ENCODE peak calls at places on chromosomes 11 and 22, in four cellular contexts. J is breast epithelium, B is HCT116, O is stomach. C is an unnamed sample.
A peak's percentile ranks its signal among the peaks of the same experiment; 100 is the strongest.

GRCh38 chr11:9717040-9717357 is 53.1 kb downstream of the SWAP70 start:
- DNase-seq in O (no peak), B (no peak), J (no peak), C (no peak)

GRCh38 chr11:44859528-44859925 is 91.2 kb downstream of the TP53I11 start:
- DNase-seq in J (no peak), B (no peak), O (no peak), C (no peak)

GRCh38 chr22:24683671-24684070 is 80.7 kb downstream of the GGT1 start:
- DNase-seq in B (no peak), J (no peak), O (no peak), C (no peak)

GRCh38 chr22:41532908-41533825 is 11.1 kb downstream of the POLR3H start:
- DNase-seq in J (no peak), B (no peak), O (peak; percentile 82), C (peak; percentile 82)

GRCh38 chr11:85875505-85875904 is 20.3 kb downstream of the CCDC83 start:
- DNase-seq in J (no peak), O (no peak), B (no peak), C (no peak)

GRCh38 chr11:76663461-76663760 is 7.1 kb downstream of the LRRC32 start:
- DNase-seq in J (no peak), O (no peak), B (no peak), C (peak; percentile 0)

GRCh38 chr11:62242021-62242420 is at the start of gene SCGB1D2:
- DNase-seq in B (no peak), J (peak; percentile 85), O (no peak), C (no peak)

GRCh38 chr11:114284021-114284420 is 12.2 kb upstream of the NNMT start:
- DNase-seq in O (no peak), J (no peak), B (no peak), C (peak; percentile 25)

GRCh38 chr11:128503231-128503991 is 83.9 kb downstream of the ETS1 start:
- DNase-seq in O (no peak), J (no peak), B (no peak), C (no peak)

GRCh38 chr11:123702137-123702536 is 39.3 kb downstream of the ZNF202 start:
- DNase-seq in B (no peak), J (no peak), O (no peak), C (no peak)

GRCh38 chr22:19641254-19641982 is 72.9 kb upstream of the SEPTIN5 start:
- DNase-seq in O (no peak), J (no peak), B (peak; percentile 19), C (no peak)

GRCh38 chr11:132718711-132719641 is 813.3 kb downstream of the OPCML start:
- DNase-seq in J (no peak), B (no peak), O (no peak), C (peak; percentile 27)

GRCh38 chr11:63854696-63855095 is 15.8 kb downstream of the MARK2 start:
- DNase-seq in B (no peak), J (no peak), O (no peak), C (no peak)

GRCh38 chr11:111910637-111911562 is 670 bp downstream of the CRYAB start:
- DNase-seq in O (no peak), B (no peak), J (peak; percentile 85), C (no peak)
- TF ChIP-seq POLR2AphosphoS5 in O (no peak), B (no peak), J (no peak), C (no peak)

DNA sequence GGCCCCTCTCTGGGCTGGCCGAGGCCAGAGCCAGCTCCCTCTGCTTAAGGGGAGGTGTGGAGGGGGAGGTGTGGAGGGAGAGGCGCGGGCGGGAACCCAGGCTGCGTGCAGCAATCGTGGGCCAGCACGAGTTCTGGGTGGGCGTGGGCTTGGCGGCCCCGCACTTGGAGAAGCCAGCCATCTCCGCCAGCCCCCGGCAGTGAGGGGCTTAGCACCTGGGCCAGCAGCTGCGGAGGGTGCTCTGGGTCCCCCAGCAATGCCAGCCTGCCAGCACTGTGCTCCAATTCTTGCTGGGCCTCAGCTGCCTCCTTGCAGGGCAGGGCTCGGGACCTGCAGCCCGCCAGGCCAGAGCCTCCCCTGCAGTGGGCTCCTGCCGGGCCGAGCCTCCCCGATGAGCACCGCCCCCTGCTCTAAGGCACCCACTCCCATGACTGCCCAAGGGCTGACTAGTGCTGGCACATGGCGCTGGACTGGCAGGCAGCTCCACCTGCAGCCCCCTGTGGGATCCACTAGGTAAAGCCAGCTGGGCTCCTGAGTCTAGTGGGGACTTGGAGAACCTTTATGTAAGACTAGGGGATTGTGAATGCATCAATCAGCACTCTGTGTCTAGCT is 96.7 kb upstream of the OR9G4 start:
- DNase-seq in B (no peak), O (no peak), J (no peak), C (no peak)
- H3K4me3 ChIP-seq in B (no peak overlapping the region), O (no peak overlapping the region), J (no peak overlapping the region), C (no peak overlapping the region)

DNA sequence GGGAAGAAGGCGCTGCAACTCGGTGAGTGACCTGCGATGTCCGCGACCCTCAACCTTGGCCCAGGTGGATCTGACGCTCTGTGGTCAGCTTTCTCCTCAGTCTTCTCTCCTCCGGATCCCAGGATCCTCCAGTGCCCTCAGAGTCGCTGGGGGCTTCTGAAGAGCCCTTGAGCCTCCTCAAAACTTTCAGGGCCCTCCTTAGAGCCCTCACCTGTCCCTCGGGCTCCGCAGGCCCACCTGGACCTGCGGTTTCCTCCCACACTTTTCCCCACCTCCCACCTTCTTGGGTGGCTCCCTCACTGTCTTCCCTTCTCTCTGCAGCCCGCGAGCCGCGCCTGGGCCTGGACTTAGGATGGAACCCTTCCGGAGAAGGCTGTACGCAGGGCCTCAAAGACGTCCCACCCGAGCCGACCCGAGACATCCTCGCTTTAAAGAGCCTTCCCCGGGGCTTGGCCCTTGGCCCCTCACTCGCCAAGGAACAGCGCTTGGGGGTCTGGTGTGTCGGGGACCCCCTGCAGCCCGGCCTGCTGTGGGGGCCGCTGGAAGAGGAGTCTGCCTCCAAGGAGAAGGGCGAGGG is 335 bp downstream of the ZNF408 start:
- DNase-seq in J (no peak), B (no peak), O (no peak), C (no peak)
- TF ChIP-seq POLR2AphosphoS5 in J (no peak), B (no peak), O (no peak), C (no peak)

GRCh38 chr11:91560434-91560833 is 664.2 kb upstream of the FAT3 start:
- DNase-seq in O (no peak), B (no peak), J (no peak), C (no peak)
- H3K4me3 ChIP-seq in O (no peak overlapping the region), B (no peak overlapping the region), J (no peak overlapping the region), C (no peak overlapping the region)

GRCh38 chr11:10857604-10858504 is at the start of gene ZBED5:
- DNase-seq in B (peak; percentile 94), J (peak; percentile 97), O (peak; percentile 99), C (peak; percentile 98)

GRCh38 chr11:10861047-10861446 is 3.2 kb upstream of the ZBED5 start:
- DNase-seq in O (no peak), J (no peak), B (no peak), C (no peak)

GRCh38 chr11:10861799-10862198 is 3.9 kb upstream of the ZBED5 start:
- DNase-seq in O (no peak), J (no peak), B (no peak), C (no peak)

GRCh38 chr11:10856689-10857603 is 907 bp downstream of the ZBED5 start:
- DNase-seq in B (no peak), J (peak; percentile 52), O (peak; percentile 27), C (peak; percentile 70)

GRCh38 chr11:10858505-10859360 is 880 bp upstream of the ZBED5 start:
- DNase-seq in B (no peak), O (peak; percentile 65), J (peak; percentile 60), C (peak; percentile 70)
- TF ChIP-seq POLR2AphosphoS5 in B (no peak), O (no peak), J (no peak), C (no peak)

DNA sequence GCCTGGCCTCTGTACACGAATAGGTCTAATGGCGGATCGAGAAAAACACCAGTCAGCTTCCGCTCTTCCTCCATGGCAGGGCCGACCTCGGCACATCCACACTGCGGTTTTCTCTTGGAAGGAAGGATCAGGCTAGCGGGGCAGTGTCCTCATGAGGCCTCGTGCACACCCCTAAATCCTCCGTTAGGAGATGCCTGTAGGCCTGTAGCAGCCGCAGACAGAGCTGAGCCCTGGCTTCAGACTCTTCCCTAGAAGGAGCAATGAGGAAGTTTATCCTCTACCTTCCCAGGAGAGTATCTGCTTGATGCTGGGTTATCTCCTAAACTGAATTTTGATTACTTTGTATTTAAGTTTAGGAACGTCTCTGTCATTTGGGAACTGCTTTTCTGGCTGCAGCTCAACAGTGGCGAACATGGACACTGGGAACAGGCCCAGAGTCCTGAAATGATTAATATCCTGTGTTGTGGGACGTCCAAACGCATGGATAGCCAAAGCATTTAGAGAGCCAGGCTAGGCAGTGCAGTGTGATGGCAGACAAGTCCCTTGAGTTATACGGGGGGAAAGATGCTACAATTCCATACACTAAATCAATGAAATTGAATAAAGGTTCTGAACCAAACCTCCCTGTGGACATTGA is 16.5 kb upstream of the BMAL1 start:
- DNase-seq in J (no peak), O (no peak), B (no peak), C (no peak)
- H3K4me3 ChIP-seq in J (no peak overlapping the region), O (no peak overlapping the region), B (no peak overlapping the region), C (no peak overlapping the region)

C was measured in transverse colon.